ENCODE peak calls at places on chromosome 9, in four cellular contexts. E is astrocyte of the cerebellum; X is thoracic aorta; N is CD8-positive, alpha-beta T cell. D is an unnamed sample.

GRCh38 chr9:811101-811531 is 30.4 kb upstream of the DMRT1 start:
- DNase-seq in E (no peak), N (no peak), X (no peak), D (no peak)

GRCh38 chr9:20692554-20692953 is 8.5 kb downstream of the FOCAD start:
- DNase-seq in N (no peak), E (no peak), X (no peak), D (no peak)

GRCh38 chr9:92438900-92439526 is 14.7 kb upstream of the OMD start:
- DNase-seq in E (peak; percentile 12), N (no peak), X (no peak), D (no peak)

GRCh38 chr9:133676450-133676849 is 40.3 kb downstream of the DBH start:
- DNase-seq in X (no peak), E (no peak), N (no peak), D (no peak)

GRCh38 chr9:8208465-8208864 is 408.9 kb upstream of the DMAC1 start:
- DNase-seq in E (no peak), N (no peak), X (no peak), D (no peak)

GRCh38 chr9:131803758-131804411 is 64.0 kb upstream of the RAPGEF1 start:
- DNase-seq in X (no peak), E (no peak), N (no peak), D (no peak)

GRCh38 chr9:77678136-77678535 is 30.0 kb upstream of the GNA14 start:
- DNase-seq in N (no peak), X (no peak), E (no peak), D (no peak)

GRCh38 chr9:2243666-2244555 is 228.8 kb downstream of the SMARCA2 start:
- DNase-seq in N (no peak), X (no peak), E (no peak), D (no peak)

GRCh38 chr9:6782378-6782777 is 24.6 kb downstream of the KDM4C start:
- DNase-seq in X (no peak), E (no peak), N (no peak), D (no peak)

GRCh38 chr9:91085499-91086291 is 276.0 kb downstream of the AUH start:
- DNase-seq in E (no peak), X (no peak), N (no peak), D (no peak)

GRCh38 chr9:93207326-93207814 is 23.4 kb downstream of the WNK2 start:
- DNase-seq in E (peak; percentile 15), X (no peak), N (no peak), D (peak; percentile 70)

GRCh38 chr9:131521203-131521602 is 9.9 kb downstream of the UCK1 start:
- DNase-seq in E (no peak), N (no peak), X (no peak), D (no peak)

GRCh38 chr9:98989036-98990000 is 45.6 kb downstream of the COL15A1 start:
- DNase-seq in X (peak; percentile 92), N (no peak), E (peak; percentile 97), D (peak; percentile 15)

GRCh38 chr9:1458503-1458902 is 408.3 kb downstream of the DMRT2 start:
- DNase-seq in E (no peak), X (no peak), N (no peak), D (no peak)

GRCh38 chr9:134034215-134035040 is 9.1 kb downstream of the BRD3OS start:
- DNase-seq in E (no peak), N (no peak), X (no peak), D (no peak)

GRCh38 chr9:6000955-6001354 is 14.5 kb downstream of the RANBP6 start:
- DNase-seq in X (no peak), E (no peak), N (no peak), D (no peak)

GRCh38 chr9:38432922-38433510 is 8.8 kb upstream of the IGFBPL1 start:
- DNase-seq in X (no peak), E (peak; percentile 32), N (no peak), D (no peak)

GRCh38 chr9:76519027-76519835 is 60.2 kb downstream of the GCNT1 start:
- DNase-seq in N (no peak), X (no peak), E (peak; percentile 19), D (no peak)

GRCh38 chr9:93132946-93133640 is 958 bp downstream of the NINJ1 start:
- DNase-seq in X (no peak), N (no peak), E (no peak), D (peak; percentile 49)

GRCh38 chr9:33506626-33507370 is 17.3 kb upstream of the ANKRD18B start:
- DNase-seq in E (peak; percentile 57), N (no peak), X (no peak), D (peak; percentile 67)

GRCh38 chr9:93264338-93265125 is 80.6 kb downstream of the WNK2 start:
- DNase-seq in N (no peak), X (no peak), E (no peak), D (peak; percentile 9)

GRCh38 chr9:655875-656274 is 185.6 kb upstream of the DMRT1 start:
- DNase-seq in N (no peak), X (no peak), E (peak; percentile 16), D (peak; percentile 41)

GRCh38 chr9:133304477-133305377 is 29.7 kb upstream of the ABO start:
- DNase-seq in X (no peak), E (no peak), N (no peak), D (no peak)

GRCh38 chr9:133569109-133569785 is 34.7 kb downstream of the ADAMTSL2 start:
- DNase-seq in E (no peak), X (no peak), N (no peak), D (no peak)

GRCh38 chr9:133825555-133826198 is 87.5 kb upstream of the SARDH start:
- DNase-seq in N (no peak), X (no peak), E (no peak), D (no peak)

GRCh38 chr9:115194216-115194615 is 76.3 kb upstream of the TNC start:
- DNase-seq in X (no peak), E (no peak), N (no peak), D (no peak)

GRCh38 chr9:111330124-111330523 is at the start of gene OR2K2:
- DNase-seq in N (no peak), X (no peak), E (no peak), D (no peak)

GRCh38 chr9:97809666-97810344 is 43.2 kb upstream of the FOXE1 start:
- DNase-seq in N (no peak), E (no peak), X (no peak), D (no peak)

GRCh38 chr9:97808415-97808814 is 44.6 kb upstream of the FOXE1 start:
- DNase-seq in E (no peak), N (no peak), X (no peak), D (no peak)

GRCh38 chr9:97806721-97807120 is 46.3 kb upstream of the FOXE1 start:
- DNase-seq in E (no peak), X (no peak), N (no peak), D (no peak)

GRCh38 chr9:97808972-97809371 is 44.1 kb upstream of the FOXE1 start:
- DNase-seq in E (no peak), N (no peak), X (no peak), D (no peak)

GRCh38 chr9:97807681-97808080 is 45.3 kb upstream of the FOXE1 start:
- DNase-seq in N (no peak), E (no peak), X (no peak), D (no peak)
- H3K4me3 ChIP-seq in N (no peak overlapping the region), E (no peak overlapping the region), X (no peak overlapping the region), D (no peak overlapping the region)

DNA sequence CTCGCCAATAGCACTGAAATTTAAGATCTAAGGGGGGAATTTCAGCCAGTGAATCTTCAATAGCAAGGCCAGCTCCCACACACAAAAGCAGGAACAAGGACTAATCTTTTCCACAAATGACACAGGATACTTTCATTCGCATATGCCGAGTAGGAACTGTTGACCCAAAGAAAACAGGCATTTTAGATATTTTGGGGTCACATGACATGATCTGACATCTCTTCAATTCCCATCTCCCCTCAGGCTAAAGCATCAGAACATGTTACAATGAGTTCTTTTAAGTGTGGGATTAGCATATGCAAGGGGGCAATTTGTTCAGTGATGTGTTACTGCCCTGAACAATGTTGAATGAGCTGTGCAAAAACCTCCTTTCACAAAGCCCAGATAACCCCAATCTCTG is 68.2 kb downstream of the TLE1 start:
- DNase-seq in E (no peak), X (no peak), N (no peak), D (no peak)
- H3K4me3 ChIP-seq in E (no peak overlapping the region), X (no peak overlapping the region), N (no peak overlapping the region), D (no peak overlapping the region)

DNA sequence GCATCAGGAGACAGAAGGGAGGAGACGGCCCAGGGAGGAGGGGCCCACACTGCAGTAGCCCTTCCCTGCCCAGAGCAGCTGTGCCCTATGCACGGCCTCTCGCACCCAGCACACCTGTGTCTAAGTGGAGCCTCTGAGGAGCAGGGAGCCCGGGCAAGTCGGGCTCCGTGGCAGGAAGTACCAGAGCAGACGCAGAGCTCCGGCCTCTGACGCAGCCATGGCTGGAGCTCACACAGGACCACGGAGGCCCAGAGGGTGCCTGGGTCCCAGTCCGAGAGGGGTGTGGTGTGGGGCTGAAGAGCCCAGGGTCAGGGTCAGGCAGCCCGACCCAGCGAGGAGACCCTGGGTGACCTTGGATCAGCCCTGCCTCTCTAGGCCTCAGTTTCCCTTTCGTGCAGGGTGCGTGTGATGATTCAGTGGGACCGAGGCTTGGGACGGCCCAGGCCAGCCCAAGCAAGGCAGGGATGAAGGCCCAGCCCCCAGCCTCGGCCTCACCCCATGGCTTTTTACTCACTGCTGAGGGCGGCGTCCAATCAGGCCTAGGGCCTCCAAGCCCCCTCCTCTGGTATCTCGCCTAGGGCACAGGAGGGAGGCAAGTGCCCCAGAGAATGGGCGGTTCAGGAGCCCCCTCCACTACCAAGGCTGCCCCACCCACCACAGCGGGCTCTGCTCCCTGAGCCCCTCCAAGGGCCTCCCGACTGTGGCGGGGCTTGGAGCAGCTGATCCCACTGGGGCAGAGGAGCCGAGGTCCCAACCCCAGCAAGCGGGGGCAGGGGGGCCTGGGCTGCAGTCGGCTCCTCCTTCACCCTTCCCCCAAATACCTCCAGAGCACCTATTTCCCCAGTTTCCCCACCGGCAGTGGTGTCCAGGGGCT is 4.3 kb upstream of the AGPAT2 start:
- DNase-seq in E (no peak), N (no peak), X (no peak), D (no peak)
- H3K4me3 ChIP-seq in E (no peak overlapping the region), N (no peak overlapping the region), X (no peak overlapping the region), D (no peak overlapping the region)

DNA sequence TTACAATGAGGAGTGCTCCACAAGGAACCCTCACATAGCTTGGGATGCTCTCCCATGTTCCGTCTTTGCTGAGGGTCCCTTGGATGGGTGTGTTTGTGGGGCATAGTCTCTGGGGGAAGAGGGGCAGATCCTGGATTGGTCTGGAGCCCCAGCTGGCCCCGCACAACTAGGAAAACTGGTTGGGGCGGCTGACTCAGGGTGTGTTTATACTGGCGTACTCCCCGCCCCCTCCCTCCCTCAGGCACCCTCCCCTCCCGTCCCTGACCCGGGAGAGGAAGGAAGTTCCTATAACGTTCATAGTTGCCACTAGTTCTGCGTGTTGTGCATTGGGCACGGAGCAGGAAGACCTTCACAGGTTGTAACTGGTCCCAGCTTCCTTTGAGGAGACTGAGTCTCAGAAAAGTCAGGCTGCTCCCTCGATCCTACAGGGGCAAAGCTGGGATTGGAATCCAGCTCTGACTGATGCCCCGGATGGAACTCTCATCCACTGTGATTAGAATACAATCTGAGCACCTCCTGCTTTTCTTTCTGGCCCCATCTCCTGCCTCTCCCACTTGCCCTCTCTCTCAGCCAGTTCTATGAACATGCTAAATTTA is 11.0 kb downstream of the IER5L start:
- DNase-seq in N (no peak), E (no peak), X (no peak), D (peak; percentile 62)
- H3K4me3 ChIP-seq in N (peak overlapping the region; percentile 15), E (no peak overlapping the region), X (peak overlapping the region; percentile 64), D (no peak overlapping the region)